ENCODE peak calls at places on chromosomes 13 and 19, in four cellular contexts. G is CD4-positive, alpha-beta T cell; L is uterus; P is osteocyte. F is an unnamed sample.

GRCh38 chr13:28478127-28478526 is 16.8 kb downstream of the FLT1 start:
- DNase-seq in G (no peak), L (no peak), P (no peak), F (no peak)

GRCh38 chr13:51912091-51912490 is 50.3 kb downstream of the CCDC70 start:
- DNase-seq in G (no peak), L (no peak), P (no peak), F (no peak)

GRCh38 chr13:63206431-63206830 is 1790.8 kb upstream of the PCDH20 start:
- DNase-seq in G (no peak), L (no peak), P (no peak), F (no peak)

GRCh38 chr13:20397896-20398295 is 127.8 kb downstream of the CRYL1 start:
- DNase-seq in G (no peak), L (no peak), P (peak), F (no peak)

GRCh38 chr13:101660711-101661110 is 208.2 kb downstream of the ITGBL1 start:
- DNase-seq in G (no peak), L (no peak), P (no peak), F (no peak)

GRCh38 chr19:1122021-1122971 is 18.5 kb downstream of the GPX4 start:
- DNase-seq in G (no peak), L (peak), P (no peak), F (no peak)

GRCh38 chr13:67258482-67258881 is 28.3 kb upstream of the PCDH9 start:
- DNase-seq in G (no peak), L (no peak), P (no peak), F (no peak)

GRCh38 chr13:99689955-99690354 is 188.7 kb downstream of the TM9SF2 start:
- DNase-seq in G (no peak), L (no peak), P (no peak), F (no peak)

GRCh38 chr19:36140289-36141038 is 598 bp downstream of the CAPNS1 start:
- DNase-seq in G (peak), L (peak), P (no peak), F (no peak)

GRCh38 chr13:27360562-27360961 is 63.9 kb upstream of the GTF3A start:
- DNase-seq in G (no peak), L (no peak), P (no peak), F (no peak)

GRCh38 chr13:110103479-110103878 is 203.5 kb downstream of the COL4A1 start:
- DNase-seq in G (no peak), L (no peak), P (no peak), F (no peak)

GRCh38 chr13:58680115-58680514 is 1048.6 kb downstream of the PCDH17 start:
- DNase-seq in G (no peak), L (no peak), P (no peak), F (no peak)

GRCh38 chr13:97951376-97951775 is 2.1 kb upstream of the IPO5 start:
- DNase-seq in G (no peak), L (no peak), P (no peak), F (no peak)

GRCh38 chr19:6278740-6279619 is 795 bp downstream of the MLLT1 start:
- DNase-seq in G (no peak), L (peak), P (no peak), F (no peak)

GRCh38 chr19:11204943-11205349 is 7.6 kb upstream of the KANK2 start:
- DNase-seq in G (no peak), L (peak), P (peak), F (no peak)

GRCh38 chr13:23159205-23159586 is 21.6 kb upstream of the SGCG start:
- DNase-seq in G (no peak), L (no peak), P (no peak), F (no peak)

GRCh38 chr19:50008532-50008931 is 16.6 kb downstream of the VRK3 start:
- DNase-seq in G (no peak), L (no peak), P (no peak), F (no peak)

GRCh38 chr13:42895781-42896180 is 96.3 kb downstream of the EPSTI1 start:
- DNase-seq in G (no peak), L (no peak), P (no peak), F (no peak)

GRCh38 chr13:99281811-99282263 is 23.7 kb upstream of the GPR18 start:
- DNase-seq in G (peak), L (no peak), P (no peak), F (peak)

GRCh38 chr19:23145617-23146415 is 29.0 kb downstream of the ZNF730 start:
- DNase-seq in G (no peak), L (no peak), P (no peak), F (no peak)

GRCh38 chr13:44573071-44573470 is 3.1 kb downstream of the TSC22D1 start:
- DNase-seq in G (no peak), L (no peak), P (peak), F (no peak)

GRCh38 chr13:98842858-98843481 is 90.5 kb upstream of the SLC15A1 start:
- DNase-seq in G (peak), L (peak), P (peak), F (peak)

GRCh38 chr19:46226438-46226973 is 3.0 kb upstream of the IGFL1 start:
- DNase-seq in G (no peak), L (no peak), P (no peak), F (no peak)

GRCh38 chr19:1189419-1189818 is 15.4 kb upstream of the SBNO2 start:
- DNase-seq in G (peak), L (no peak), P (no peak), F (no peak)

GRCh38 chr13:20441879-20442278 is 83.8 kb downstream of the CRYL1 start:
- DNase-seq in G (no peak), L (no peak), P (no peak), F (no peak)

GRCh38 chr13:19067767-19068166 is 113.9 kb downstream of the TUBA3C start:
- DNase-seq in G (no peak), L (no peak), P (no peak), F (no peak)

GRCh38 chr13:42355118-42355840 is 83.3 kb downstream of the AKAP11 start:
- DNase-seq in G (peak), L (no peak), P (no peak), F (no peak)

GRCh38 chr19:30105316-30105715 is 163.3 kb downstream of the URI1 start:
- DNase-seq in G (no peak), L (no peak), P (no peak), F (no peak)

GRCh38 chr13:106481919-106482318 is 53.5 kb downstream of the EFNB2 start:
- DNase-seq in G (no peak), L (no peak), P (no peak), F (no peak)

GRCh38 chr13:48993150-48993549 is 17.4 kb downstream of the FNDC3A start:
- DNase-seq in G (no peak), L (no peak), P (no peak), F (no peak)

GRCh38 chr13:80083516-80084085 is 257.3 kb downstream of the SPRY2 start:
- DNase-seq in G (no peak), L (no peak), P (no peak), F (no peak)

GRCh38 chr13:59680429-59681024 is 483.2 kb downstream of the DIAPH3 start:
- DNase-seq in G (no peak), L (no peak), P (no peak), F (no peak)

GRCh38 chr19:45814166-45814780 is 835 bp downstream of the RSPH6A start:
- DNase-seq in G (no peak), L (no peak), P (no peak), F (no peak)

GRCh38 chr13:111283991-111284390 is 36.5 kb upstream of the TEX29 start:
- DNase-seq in G (no peak), L (no peak), P (peak), F (no peak)

GRCh38 chr13:33450956-33451709 is 165.6 kb upstream of the STARD13 start:
- DNase-seq in G (no peak), L (no peak), P (no peak), F (no peak)

DNA sequence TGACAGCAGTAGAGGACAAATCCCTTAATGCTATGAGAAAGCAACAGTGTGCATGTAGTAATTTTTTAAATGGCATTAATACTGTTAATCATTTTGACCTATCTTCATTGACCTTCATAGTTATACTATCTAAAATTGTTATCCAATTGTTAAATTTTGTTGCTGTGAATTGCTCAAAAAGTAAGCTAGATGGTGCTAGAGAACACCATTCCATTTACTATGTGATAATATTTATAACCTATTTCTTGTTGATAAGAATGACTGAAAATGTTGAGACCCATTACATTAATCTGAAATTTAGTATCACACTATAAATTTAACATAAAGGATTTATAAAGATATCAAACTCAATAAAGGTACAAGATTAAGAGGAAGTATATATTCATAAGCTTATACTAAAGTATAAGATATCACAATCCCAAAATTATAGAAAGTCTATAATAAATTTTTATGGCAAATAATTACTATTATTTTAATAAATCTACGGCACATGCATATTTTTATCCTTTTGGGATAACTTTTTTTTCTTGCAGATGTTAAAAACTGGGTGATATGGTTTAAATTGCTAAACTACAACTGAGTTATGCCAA is 1573.3 kb downstream of the PCDH9 start:
- DNase-seq in G (no peak), L (no peak), P (no peak), F (no peak)
- TF ChIP-seq CTCF in G (no peak), L (no peak), P (peak), F (no peak)

GRCh38 chr19:38526430-38526829 is 91.3 kb downstream of the MAP4K1 start:
- DNase-seq in G (no peak), L (no peak), P (no peak), F (no peak)
- TF ChIP-seq CTCF in G (no peak), L (no peak), P (no peak), F (no peak)

GRCh38 chr19:42343344-42344110 is 18.1 kb downstream of the MEGF8 start:
- DNase-seq in G (no peak), L (no peak), P (no peak), F (no peak)
- TF ChIP-seq CTCF in G (no peak), L (no peak), P (no peak), F (no peak)

DNA sequence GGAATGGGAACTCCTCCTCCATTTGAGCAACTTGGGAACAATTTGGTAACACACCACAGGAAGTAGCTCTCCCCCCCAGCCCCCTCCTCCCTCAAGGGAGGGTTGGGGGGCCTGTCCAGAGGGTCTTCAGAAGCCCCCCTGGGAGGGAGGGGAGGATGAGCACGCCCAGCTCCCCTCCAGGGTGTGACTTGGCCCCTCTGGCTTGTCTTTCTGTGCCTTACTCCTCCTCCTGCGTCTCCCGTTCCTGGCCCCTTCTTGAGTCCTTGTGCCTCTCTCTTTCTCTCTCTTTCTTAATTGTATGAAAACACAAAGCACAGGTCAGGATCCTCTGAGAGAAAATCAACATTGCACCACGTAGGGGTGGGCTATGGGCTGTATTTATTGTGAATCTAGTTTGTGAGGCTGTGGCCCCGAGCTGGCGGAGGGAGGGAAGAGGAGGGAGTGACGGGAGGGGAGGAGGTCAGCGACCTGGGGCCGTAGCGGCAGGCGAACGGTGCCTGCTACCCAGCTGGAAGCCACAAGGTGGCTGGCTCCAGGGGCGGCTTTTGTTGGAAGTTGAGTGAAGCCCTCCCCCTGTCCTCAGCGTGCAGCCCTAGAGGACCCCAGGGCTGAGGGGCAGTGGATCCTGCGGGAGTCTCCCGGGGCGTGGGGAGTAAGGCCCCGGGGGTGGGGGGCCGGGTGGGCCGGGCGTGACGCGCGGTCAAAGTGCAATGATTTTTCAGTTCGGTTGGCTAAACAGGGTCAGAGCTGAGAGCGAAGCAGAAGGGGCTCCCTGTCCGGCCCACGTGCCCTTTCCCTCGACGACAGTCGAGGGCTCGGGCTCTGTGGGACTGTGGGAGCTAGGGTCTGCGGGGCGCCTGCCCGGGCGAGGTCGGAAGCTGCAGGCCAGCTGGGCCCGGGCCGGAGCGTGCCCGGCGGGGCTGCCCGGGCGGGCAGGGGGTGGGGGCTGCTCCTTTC is 6.4 kb downstream of the LYL1 start:
- DNase-seq in G (no peak), L (peak), P (no peak), F (no peak)
- TF ChIP-seq CTCF in G (no peak), L (peak), P (peak), F (peak)

GRCh38 chr19:40798223-40798996 is 581 bp upstream of the EGLN2 start:
- DNase-seq in G (peak), L (peak), P (peak), F (peak)
- TF ChIP-seq CTCF in G (peak), L (peak), P (peak), F (peak)

GRCh38 chr13:94716016-94716415 is 3.7 kb upstream of the SOX21 start:
- DNase-seq in G (no peak), L (no peak), P (no peak), F (no peak)
- TF ChIP-seq CTCF in G (no peak), L (no peak), P (no peak), F (no peak)

F was measured in CD14-positive monocyte.